ENCODE peak calls at places on chromosome 11, in seven cellular contexts. One of them, this sample, is unnamed.

GRCh38 chr11:123452799-123453198 is 22.7 kb downstream of the GRAMD1B start:
- DNase-seq in adrenal gland: no peak
- DNase-seq in neural crest cell: no peak
- DNase-seq in thyroid gland: no peak
- DNase-seq in IMR-90: no peak
- DNase-seq in MCF 10A: no peak
- DNase-seq in CD4-positive, alpha-beta T cell: no peak
- DNase-seq in this sample: no peak

GRCh38 chr11:20399498-20399897 is 12.0 kb downstream of the PRMT3 start:
- DNase-seq in neural crest cell: no peak
- DNase-seq in adrenal gland: no peak
- DNase-seq in thyroid gland: no peak
- DNase-seq in CD4-positive, alpha-beta T cell: no peak
- DNase-seq in IMR-90: no peak
- DNase-seq in MCF 10A: no peak
- DNase-seq in this sample: no peak

GRCh38 chr11:43555811-43556210 is 124.7 kb upstream of the HSD17B12 start:
- DNase-seq in neural crest cell: no peak
- DNase-seq in MCF 10A: peak
- DNase-seq in adrenal gland: peak
- DNase-seq in CD4-positive, alpha-beta T cell: no peak
- DNase-seq in IMR-90: peak
- DNase-seq in thyroid gland: peak
- DNase-seq in this sample: no peak

GRCh38 chr11:705646-706438 is at the start of gene EPS8L2:
- DNase-seq in adrenal gland: no peak
- DNase-seq in IMR-90: no peak
- DNase-seq in neural crest cell: no peak
- DNase-seq in CD4-positive, alpha-beta T cell: no peak
- DNase-seq in thyroid gland: peak
- DNase-seq in MCF 10A: peak
- DNase-seq in this sample: no peak

GRCh38 chr11:94583885-94584500 is 16.8 kb downstream of the PIWIL4 start:
- DNase-seq in neural crest cell: no peak
- DNase-seq in adrenal gland: no peak
- DNase-seq in thyroid gland: no peak
- DNase-seq in MCF 10A: peak
- DNase-seq in IMR-90: peak
- DNase-seq in CD4-positive, alpha-beta T cell: no peak
- DNase-seq in this sample: peak

GRCh38 chr11:65932558-65932919 is 12.7 kb upstream of the TSGA10IP start:
- DNase-seq in CD4-positive, alpha-beta T cell: no peak
- DNase-seq in neural crest cell: no peak
- DNase-seq in thyroid gland: no peak
- DNase-seq in adrenal gland: no peak
- DNase-seq in IMR-90: no peak
- DNase-seq in MCF 10A: peak
- DNase-seq in this sample: peak

GRCh38 chr11:92880391-92880790 is 89.1 kb upstream of the MTNR1B start:
- DNase-seq in thyroid gland: no peak
- DNase-seq in IMR-90: no peak
- DNase-seq in neural crest cell: no peak
- DNase-seq in CD4-positive, alpha-beta T cell: no peak
- DNase-seq in adrenal gland: no peak
- DNase-seq in MCF 10A: no peak
- DNase-seq in this sample: peak

GRCh38 chr11:132028380-132029240 is 658.2 kb downstream of the NTM start:
- DNase-seq in adrenal gland: no peak
- DNase-seq in thyroid gland: no peak
- DNase-seq in IMR-90: peak
- DNase-seq in neural crest cell: peak
- DNase-seq in CD4-positive, alpha-beta T cell: no peak
- DNase-seq in MCF 10A: no peak
- DNase-seq in this sample: no peak

GRCh38 chr11:69312418-69313399 is 18.8 kb downstream of the MYEOV start:
- DNase-seq in MCF 10A: no peak
- DNase-seq in adrenal gland: no peak
- DNase-seq in CD4-positive, alpha-beta T cell: no peak
- DNase-seq in thyroid gland: no peak
- DNase-seq in IMR-90: no peak
- DNase-seq in neural crest cell: no peak
- DNase-seq in this sample: no peak

GRCh38 chr11:79242616-79243015 is 198.2 kb downstream of the TENM4 start:
- DNase-seq in thyroid gland: no peak
- DNase-seq in CD4-positive, alpha-beta T cell: no peak
- DNase-seq in neural crest cell: no peak
- DNase-seq in adrenal gland: no peak
- DNase-seq in MCF 10A: no peak
- DNase-seq in IMR-90: no peak
- DNase-seq in this sample: no peak

GRCh38 chr11:115170133-115170815 is 333.9 kb downstream of the CADM1 start:
- DNase-seq in neural crest cell: peak
- DNase-seq in IMR-90: peak
- DNase-seq in adrenal gland: no peak
- DNase-seq in CD4-positive, alpha-beta T cell: no peak
- DNase-seq in MCF 10A: peak
- DNase-seq in thyroid gland: peak
- DNase-seq in this sample: no peak

GRCh38 chr11:114257621-114258558 is 38.3 kb upstream of the NNMT start:
- DNase-seq in CD4-positive, alpha-beta T cell: no peak
- DNase-seq in neural crest cell: peak
- DNase-seq in adrenal gland: no peak
- DNase-seq in MCF 10A: no peak
- DNase-seq in IMR-90: no peak
- DNase-seq in thyroid gland: peak
- DNase-seq in this sample: no peak

GRCh38 chr11:4672470-4672869 is 25.2 kb downstream of the OR51E2 start:
- DNase-seq in CD4-positive, alpha-beta T cell: no peak
- DNase-seq in MCF 10A: no peak
- DNase-seq in IMR-90: peak
- DNase-seq in neural crest cell: no peak
- DNase-seq in thyroid gland: no peak
- DNase-seq in adrenal gland: no peak
- DNase-seq in this sample: no peak

GRCh38 chr11:78921517-78921916 is 346.9 kb upstream of the NARS2 start:
- DNase-seq in MCF 10A: no peak
- DNase-seq in neural crest cell: no peak
- DNase-seq in thyroid gland: no peak
- DNase-seq in IMR-90: no peak
- DNase-seq in CD4-positive, alpha-beta T cell: no peak
- DNase-seq in adrenal gland: no peak
- DNase-seq in this sample: no peak

GRCh38 chr11:62048101-62048500 is 75.7 kb upstream of the INCENP start:
- DNase-seq in CD4-positive, alpha-beta T cell: no peak
- DNase-seq in thyroid gland: no peak
- DNase-seq in MCF 10A: peak
- DNase-seq in neural crest cell: no peak
- DNase-seq in adrenal gland: no peak
- DNase-seq in IMR-90: no peak
- DNase-seq in this sample: peak

GRCh38 chr11:59611570-59612565 is 3.7 kb downstream of the OSBP start:
- DNase-seq in IMR-90: peak
- DNase-seq in MCF 10A: no peak
- DNase-seq in adrenal gland: no peak
- DNase-seq in thyroid gland: no peak
- DNase-seq in CD4-positive, alpha-beta T cell: no peak
- DNase-seq in neural crest cell: no peak
- DNase-seq in this sample: peak

GRCh38 chr11:24779791-24780190 is 282.9 kb downstream of the LUZP2 start:
- DNase-seq in IMR-90: no peak
- DNase-seq in neural crest cell: no peak
- DNase-seq in CD4-positive, alpha-beta T cell: no peak
- DNase-seq in MCF 10A: peak
- DNase-seq in thyroid gland: no peak
- DNase-seq in adrenal gland: no peak
- DNase-seq in this sample: no peak

DNA sequence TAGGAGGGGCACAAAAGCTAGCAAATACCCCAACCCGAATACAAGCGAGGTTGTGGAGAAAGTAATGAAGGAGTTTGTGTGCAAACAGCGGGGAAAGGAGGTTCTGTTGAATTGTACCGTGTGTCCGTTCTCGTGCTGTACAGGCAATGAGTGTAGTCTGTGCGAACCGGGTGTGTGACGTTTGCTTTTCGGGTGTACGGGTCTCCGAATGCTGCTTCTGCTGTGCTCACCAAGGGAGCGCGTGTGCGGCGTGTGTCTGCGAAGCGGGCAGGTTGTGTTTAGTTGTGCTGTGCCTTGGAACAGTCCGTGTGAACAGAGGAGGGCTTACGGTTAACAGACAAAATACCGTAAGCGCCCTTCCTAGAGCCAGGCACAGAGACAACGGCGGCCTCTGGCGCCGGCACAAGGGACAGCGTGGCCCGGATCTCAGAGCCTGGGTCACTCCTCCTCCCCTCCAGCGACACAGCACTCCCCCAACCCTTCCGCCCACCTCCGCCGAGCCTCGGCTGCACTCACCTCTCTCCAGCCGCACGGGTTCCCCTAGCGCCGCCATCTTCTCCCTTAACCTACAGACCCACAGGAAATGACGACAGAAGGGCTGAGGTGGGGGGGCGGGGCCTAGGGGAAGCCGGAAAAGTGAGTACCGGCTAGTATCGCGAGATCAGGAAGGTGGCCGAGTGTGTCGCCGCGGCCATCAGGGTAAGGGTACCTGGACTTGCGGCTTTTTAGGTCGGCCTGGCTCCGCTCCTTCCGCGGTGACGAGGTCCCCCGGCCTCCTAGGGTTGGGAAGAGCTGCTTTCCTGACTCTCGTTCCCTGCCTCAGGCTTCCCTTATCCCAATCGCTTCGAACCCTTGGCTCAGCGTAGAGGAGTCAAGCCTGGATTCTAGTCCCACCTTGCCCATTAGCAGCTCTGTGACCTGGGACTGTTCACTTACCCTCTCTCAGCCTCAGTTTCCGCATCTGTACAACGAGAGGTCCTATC is at the start of gene LIN7C:
- DNase-seq in CD4-positive, alpha-beta T cell: peak
- DNase-seq in MCF 10A: peak
- DNase-seq in IMR-90: peak
- DNase-seq in thyroid gland: peak
- DNase-seq in adrenal gland: peak
- DNase-seq in neural crest cell: peak
- DNase-seq in this sample: peak
- TF ChIP-seq CTCF in CD4-positive, alpha-beta T cell: no peak
- TF ChIP-seq CTCF in MCF 10A: no peak
- TF ChIP-seq CTCF in IMR-90: peak
- TF ChIP-seq CTCF in thyroid gland: no peak
- TF ChIP-seq CTCF in adrenal gland: peak
- TF ChIP-seq CTCF in neural crest cell: no peak
- TF ChIP-seq CTCF in this sample: peak

DNA sequence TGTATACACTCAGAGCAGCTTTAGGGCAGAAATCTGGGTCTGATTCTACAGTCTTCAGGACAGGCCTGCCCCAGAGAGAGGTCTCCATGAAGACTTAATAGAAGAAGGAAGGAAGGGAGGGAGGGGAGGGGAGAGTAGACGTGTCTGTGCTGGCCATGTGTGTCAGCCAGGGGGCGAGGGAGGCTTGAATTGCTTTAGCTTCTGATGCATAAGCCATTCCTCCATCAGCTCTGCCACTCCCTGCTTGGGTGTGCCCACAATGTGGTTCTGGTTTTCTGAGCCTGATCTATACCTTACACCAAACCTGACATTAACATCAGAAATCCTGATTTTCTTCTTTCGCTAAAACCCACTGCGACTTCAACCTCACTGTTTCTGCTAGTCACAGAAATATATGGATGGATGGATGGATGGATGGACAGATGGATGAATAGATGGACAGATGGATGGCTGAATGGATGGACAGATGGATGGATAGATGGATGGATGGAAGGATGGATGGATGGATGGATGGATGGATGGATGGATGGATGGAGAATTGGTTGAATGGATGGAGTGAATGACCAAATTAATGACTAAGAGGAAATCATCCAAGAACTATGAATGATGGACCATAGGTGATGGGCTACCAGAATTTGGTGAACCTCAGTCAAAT is 56.5 kb upstream of the PRDM11 start:
- DNase-seq in thyroid gland: no peak
- DNase-seq in CD4-positive, alpha-beta T cell: no peak
- DNase-seq in adrenal gland: no peak
- DNase-seq in IMR-90: peak
- DNase-seq in neural crest cell: no peak
- DNase-seq in MCF 10A: peak
- DNase-seq in this sample: peak
- TF ChIP-seq CTCF in thyroid gland: no peak
- TF ChIP-seq CTCF in CD4-positive, alpha-beta T cell: no peak
- TF ChIP-seq CTCF in adrenal gland: peak
- TF ChIP-seq CTCF in IMR-90: peak
- TF ChIP-seq CTCF in neural crest cell: peak
- TF ChIP-seq CTCF in MCF 10A: no peak
- TF ChIP-seq CTCF in this sample: peak

GRCh38 chr11:11620966-11621880 is 582 bp downstream of the GALNT18 start:
- DNase-seq in MCF 10A: no peak
- DNase-seq in neural crest cell: peak
- DNase-seq in IMR-90: peak
- DNase-seq in adrenal gland: peak
- DNase-seq in thyroid gland: peak
- DNase-seq in CD4-positive, alpha-beta T cell: no peak
- DNase-seq in this sample: peak

GRCh38 chr11:11621881-11622706 is at the start of gene GALNT18:
- DNase-seq in adrenal gland: peak
- DNase-seq in neural crest cell: peak
- DNase-seq in CD4-positive, alpha-beta T cell: peak
- DNase-seq in thyroid gland: peak
- DNase-seq in MCF 10A: peak
- DNase-seq in IMR-90: peak
- DNase-seq in this sample: peak

GRCh38 chr11:11622772-11623531 is 1.1 kb upstream of the GALNT18 start:
- DNase-seq in neural crest cell: no peak
- DNase-seq in CD4-positive, alpha-beta T cell: no peak
- DNase-seq in thyroid gland: peak
- DNase-seq in MCF 10A: no peak
- DNase-seq in adrenal gland: no peak
- DNase-seq in IMR-90: no peak
- DNase-seq in this sample: no peak

GRCh38 chr11:11620251-11620965 is 1.4 kb downstream of the GALNT18 start:
- DNase-seq in CD4-positive, alpha-beta T cell: no peak
- DNase-seq in thyroid gland: peak
- DNase-seq in neural crest cell: peak
- DNase-seq in adrenal gland: peak
- DNase-seq in MCF 10A: peak
- DNase-seq in IMR-90: peak
- DNase-seq in this sample: peak

GRCh38 chr11:11618973-11619435 is 2.8 kb downstream of the GALNT18 start:
- DNase-seq in CD4-positive, alpha-beta T cell: no peak
- DNase-seq in adrenal gland: no peak
- DNase-seq in MCF 10A: peak
- DNase-seq in thyroid gland: no peak
- DNase-seq in IMR-90: no peak
- DNase-seq in neural crest cell: no peak
- DNase-seq in this sample: no peak
- TF ChIP-seq CTCF in CD4-positive, alpha-beta T cell: no peak
- TF ChIP-seq CTCF in adrenal gland: no peak
- TF ChIP-seq CTCF in MCF 10A: peak
- TF ChIP-seq CTCF in thyroid gland: peak
- TF ChIP-seq CTCF in IMR-90: no peak
- TF ChIP-seq CTCF in neural crest cell: no peak
- TF ChIP-seq CTCF in this sample: peak

DNA sequence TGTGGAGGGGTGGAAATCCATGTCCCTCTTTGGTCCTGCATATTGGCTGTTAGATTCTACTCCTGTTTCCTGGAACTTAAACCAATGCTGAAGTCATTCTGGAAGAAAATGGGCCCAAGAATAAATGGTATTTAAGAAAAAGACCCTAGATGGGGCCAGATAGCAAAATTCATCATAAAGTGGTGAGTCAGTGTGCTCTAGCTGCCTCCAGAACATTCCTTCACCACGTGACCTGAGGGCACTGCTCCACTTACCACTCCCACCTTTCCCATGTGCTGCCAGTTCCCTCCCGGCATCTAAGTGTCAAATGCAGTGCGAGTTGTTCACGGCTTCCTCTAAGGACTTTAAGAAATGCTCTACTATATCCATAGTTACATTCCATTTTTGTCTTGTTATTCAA is 30.9 kb upstream of the NAP1L4 start:
- DNase-seq in neural crest cell: no peak
- DNase-seq in adrenal gland: no peak
- DNase-seq in MCF 10A: peak
- DNase-seq in CD4-positive, alpha-beta T cell: no peak
- DNase-seq in IMR-90: peak
- DNase-seq in thyroid gland: no peak
- DNase-seq in this sample: peak
- TF ChIP-seq CTCF in neural crest cell: no peak
- TF ChIP-seq CTCF in adrenal gland: no peak
- TF ChIP-seq CTCF in MCF 10A: no peak
- TF ChIP-seq CTCF in CD4-positive, alpha-beta T cell: no peak
- TF ChIP-seq CTCF in IMR-90: no peak
- TF ChIP-seq CTCF in thyroid gland: no peak
- TF ChIP-seq CTCF in this sample: peak

This sample was measured in foreskin keratinocyte.